ENCODE peak calls at places on chromosomes 2 and 18, in seven cellular contexts. W, G, E, V, I, B and P are unnamed samples.
A peak's percentile ranks its signal among the peaks of the same experiment; 100 is the strongest.

GRCh38 chr2:38650717-38651116 is 15.2 kb upstream of the GALM start:
- DNase-seq in E (no peak), W (no peak), V (no peak), G (no peak), I (no peak), B (no peak), P (no peak)

GRCh38 chr2:218853766-218854165 is 5.8 kb upstream of the WNT6 start:
- DNase-seq in B (no peak), V (no peak), E (no peak), W (peak; percentile 13), G (no peak), I (no peak), P (no peak)

GRCh38 chr2:127025357-127026062 is 81.4 kb downstream of the BIN1 start:
- DNase-seq in B (peak; percentile 66), G (peak; percentile 92), W (peak; percentile 89), V (peak; percentile 92), E (peak; percentile 98), I (no peak), P (peak; percentile 36)

GRCh38 chr2:149313512-149313972 is 16.8 kb upstream of the LYPD6 start:
- DNase-seq in G (peak; percentile 72), I (peak; percentile 64), E (peak; percentile 52), W (peak; percentile 24), B (peak; percentile 33), V (peak; percentile 85), P (peak; percentile 20)

GRCh38 chr18:1710114-1710513 is 805.4 kb downstream of the ADCYAP1 start:
- DNase-seq in E (no peak), I (no peak), B (no peak), W (no peak), V (no peak), G (no peak), P (no peak)

GRCh38 chr2:207015901-207016300 is 76.6 kb downstream of the CPO start:
- DNase-seq in B (no peak), G (no peak), E (no peak), I (no peak), V (peak; percentile 26), W (no peak), P (no peak)

GRCh38 chr2:73402386-73403103 is 16.9 kb downstream of the ALMS1 start:
- DNase-seq in G (no peak), V (no peak), E (no peak), W (no peak), I (no peak), B (no peak), P (no peak)

GRCh38 chr2:120275617-120276400 is 23.2 kb downstream of the RALB start:
- DNase-seq in I (no peak), G (no peak), V (peak; percentile 21), W (no peak), B (no peak), E (no peak), P (peak; percentile 65)

GRCh38 chr2:83899271-83899670 is 559.8 kb downstream of the SUCLG1 start:
- DNase-seq in G (no peak), I (no peak), B (no peak), E (no peak), V (no peak), W (no peak), P (peak; percentile 66)

GRCh38 chr2:3662239-3662638 is 4.2 kb downstream of the ALLC start:
- DNase-seq in B (no peak), E (no peak), I (no peak), G (peak; percentile 8), V (peak; percentile 98), W (no peak), P (peak; percentile 56)

GRCh38 chr2:219619235-219619634 is 8.2 kb upstream of the SLC4A3 start:
- DNase-seq in I (no peak), E (no peak), W (no peak), V (peak; percentile 66), B (no peak), G (no peak), P (no peak)

GRCh38 chr2:30655660-30656059 is 151.6 kb downstream of the CAPN13 start:
- DNase-seq in I (peak; percentile 33), B (no peak), G (no peak), E (peak; percentile 56), V (peak; percentile 90), W (peak; percentile 82), P (peak; percentile 82)
- H3K9ac ChIP-seq in I (no peak overlapping the region), B (no peak overlapping the region), G (no peak overlapping the region), E (no peak overlapping the region), V (no peak overlapping the region), W (no peak overlapping the region), P (no peak overlapping the region)

DNA sequence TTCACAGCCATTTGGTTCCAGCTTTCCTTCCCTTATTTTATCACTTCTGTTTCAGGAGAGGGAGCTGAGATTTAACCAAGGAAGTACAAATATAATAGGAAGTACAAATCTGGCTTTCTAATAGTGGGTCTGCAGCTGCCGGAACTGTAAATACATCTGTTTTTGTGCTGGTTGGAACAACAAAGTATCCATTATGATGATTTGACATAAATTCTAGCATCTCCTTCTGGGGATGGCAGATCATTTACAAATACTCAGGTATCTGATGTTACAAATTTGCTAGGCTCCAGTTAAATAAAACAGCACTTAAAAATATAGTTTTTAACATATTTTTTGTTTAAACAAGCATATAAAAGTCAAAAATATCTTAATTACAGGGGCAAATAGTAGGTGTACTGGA is 131.3 kb upstream of the SMIM21 start:
- DNase-seq in V (no peak), E (no peak), W (no peak), I (no peak), G (no peak), B (no peak), P (no peak)
- H3K4ac ChIP-seq in V (no peak overlapping the region), E (no peak overlapping the region), W (no peak overlapping the region), I (no peak overlapping the region), G (no peak overlapping the region), B (no peak overlapping the region), P (no peak overlapping the region)

GRCh38 chr2:140747097-140747496 is 1383.7 kb downstream of the LRP1B start:
- DNase-seq in V (peak; percentile 87), I (no peak), E (no peak), B (no peak), W (no peak), G (no peak), P (peak; percentile 73)
- H4K8ac ChIP-seq in V (no peak overlapping the region), I (no peak overlapping the region), E (no peak overlapping the region), B (no peak overlapping the region), W (no peak overlapping the region), G (no peak overlapping the region), P (no peak overlapping the region)

GRCh38 chr2:239184179-239184578 is 216.6 kb downstream of the HDAC4 start:
- DNase-seq in G (peak; percentile 14), I (no peak), V (no peak), B (no peak), W (no peak), E (no peak), P (no peak)

GRCh38 chr2:239181074-239181581 is 219.7 kb downstream of the HDAC4 start:
- DNase-seq in V (no peak), I (no peak), W (no peak), B (no peak), G (no peak), E (no peak), P (no peak)

GRCh38 chr2:239181601-239182471 is 219.0 kb downstream of the HDAC4 start:
- DNase-seq in W (no peak), E (no peak), V (no peak), B (no peak), I (no peak), G (peak; percentile 27), P (no peak)

GRCh38 chr2:239184968-239185903 is 215.6 kb downstream of the HDAC4 start:
- DNase-seq in G (peak; percentile 8), B (no peak), W (no peak), E (no peak), V (no peak), I (no peak), P (no peak)

GRCh38 chr2:239182981-239183791 is 217.6 kb downstream of the HDAC4 start:
- DNase-seq in W (no peak), G (peak; percentile 20), E (no peak), B (no peak), I (no peak), V (no peak), P (no peak)
- H3K9ac ChIP-seq in W (no peak overlapping the region), G (no peak overlapping the region), E (no peak overlapping the region), B (no peak overlapping the region), I (no peak overlapping the region), V (no peak overlapping the region), P (no peak overlapping the region)

GRCh38 chr2:44943031-44943692 is 1.7 kb downstream of the SIX3 start:
- DNase-seq in W (no peak), V (peak; percentile 50), I (no peak), G (no peak), E (no peak), B (no peak), P (no peak)
- H3K4ac ChIP-seq in W (no peak overlapping the region), V (no peak overlapping the region), I (peak overlapping the region; percentile 91), G (no peak overlapping the region), E (no peak overlapping the region), B (peak overlapping the region; percentile 58), P (no peak overlapping the region)

GRCh38 chr2:58339548-58340243 is 98.6 kb upstream of the FANCL start:
- DNase-seq in E (no peak), V (no peak), W (no peak), I (no peak), B (no peak), G (no peak), P (no peak)

GRCh38 chr2:58334414-58334813 is 93.3 kb upstream of the FANCL start:
- DNase-seq in E (no peak), I (no peak), B (no peak), V (no peak), G (no peak), W (no peak), P (no peak)

GRCh38 chr2:58341047-58341446 is 99.9 kb upstream of the FANCL start:
- DNase-seq in V (peak; percentile 38), W (no peak), B (no peak), I (peak; percentile 47), G (peak; percentile 63), E (no peak), P (no peak)

DNA sequence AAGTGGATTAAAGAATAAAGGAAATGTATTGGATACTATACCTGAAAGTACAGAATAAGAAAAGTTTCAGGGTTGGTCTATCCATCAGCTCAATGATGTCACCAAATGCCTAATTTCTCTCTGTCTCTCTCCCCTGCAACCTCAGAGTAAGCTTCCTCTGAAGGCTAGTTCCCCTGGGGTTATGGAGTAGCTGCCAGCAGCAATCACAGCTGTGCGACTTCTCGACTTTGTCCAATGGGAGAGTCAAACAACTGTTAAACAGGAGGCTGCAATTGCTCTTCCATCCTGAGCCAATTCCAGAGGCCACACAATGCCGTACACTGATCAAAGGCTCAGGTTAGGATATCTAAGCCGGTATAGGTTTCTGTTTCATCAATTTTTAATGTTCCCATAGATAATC is 95.3 kb upstream of the FANCL start:
- DNase-seq in E (no peak), V (peak; percentile 20), G (no peak), W (no peak), B (no peak), I (no peak), P (no peak)
- H4K8ac ChIP-seq in E (no peak overlapping the region), V (no peak overlapping the region), G (no peak overlapping the region), W (no peak overlapping the region), B (no peak overlapping the region), I (no peak overlapping the region), P (no peak overlapping the region)

GRCh38 chr2:75587954-75588587 is 27.3 kb upstream of the EVA1A start:
- DNase-seq in E (peak; percentile 51), G (no peak), I (no peak), W (peak; percentile 94), V (no peak), B (no peak), P (no peak)
- H3K9ac ChIP-seq in E (no peak overlapping the region), G (no peak overlapping the region), I (no peak overlapping the region), W (peak overlapping the region; percentile 32), V (no peak overlapping the region), B (no peak overlapping the region), P (no peak overlapping the region)

GRCh38 chr2:239553376-239554000 is 152.7 kb upstream of the HDAC4 start:
- DNase-seq in G (no peak), W (no peak), V (no peak), B (no peak), E (no peak), I (no peak), P (no peak)
- H3K4ac ChIP-seq in G (no peak overlapping the region), W (no peak overlapping the region), V (no peak overlapping the region), B (no peak overlapping the region), E (no peak overlapping the region), I (no peak overlapping the region), P (no peak overlapping the region)

GRCh38 chr2:182587831-182588230 is 128.2 kb upstream of the DNAJC10 start:
- DNase-seq in V (peak; percentile 21), W (peak; percentile 94), B (no peak), E (peak; percentile 48), G (no peak), I (no peak), P (no peak)
- H4K8ac ChIP-seq in V (no peak overlapping the region), W (no peak overlapping the region), B (no peak overlapping the region), E (no peak overlapping the region), G (no peak overlapping the region), I (no peak overlapping the region), P (no peak overlapping the region)